ENCODE peak calls at places on chromosomes 2 and 18, in six cellular contexts. T is RPMI8226; Q is type B pancreatic cell; E is WERI-Rb-1; P is NK-92 treated with Interleukin-12 subunit alpha and Interleukin-12 subunit beta, amount 100 ng/mL, for 24 hours; K is globus pallidus. N is an unnamed sample.

GRCh38 chr2:9374071-9374730 is 49.1 kb downstream of the ITGB1BP1 start:
- DNase-seq in T (no peak), Q (no peak), E (no peak), P (no peak), K (no peak), N (no peak)

GRCh38 chr2:158394453-158394852 is 62.1 kb downstream of the CCDC148 start:
- DNase-seq in T (no peak), Q (no peak), E (no peak), P (no peak), K (no peak), N (no peak)

GRCh38 chr2:216195565-216195978 is 86.4 kb downstream of the XRCC5 start:
- DNase-seq in T (no peak), Q (no peak), E (no peak), P (no peak), K (no peak), N (no peak)

GRCh38 chr2:172710584-172711024 is 25.0 kb upstream of the RAPGEF4 start:
- DNase-seq in T (peak), Q (no peak), E (peak), P (peak), K (peak), N (no peak)

GRCh38 chr2:98240796-98241398 is 105.4 kb upstream of the CNGA3 start:
- DNase-seq in T (no peak), Q (no peak), E (no peak), P (no peak), K (no peak), N (no peak)

GRCh38 chr2:169247231-169247630 is 115.1 kb downstream of the LRP2 start:
- DNase-seq in T (no peak), Q (no peak), E (no peak), P (no peak), K (no peak), N (no peak)

GRCh38 chr2:171248205-171248662 is 87.5 kb upstream of the TLK1 start:
- DNase-seq in T (no peak), Q (no peak), E (no peak), P (no peak), K (no peak), N (no peak)

GRCh38 chr2:235749121-235749780 is 255.4 kb downstream of the AGAP1 start:
- DNase-seq in T (no peak), Q (no peak), E (no peak), P (no peak), K (no peak), N (no peak)

GRCh38 chr18:79069792-79070151 is 578 bp downstream of the ATP9B start:
- DNase-seq in T (no peak), Q (no peak), E (no peak), P (no peak), K (no peak), N (no peak)

GRCh38 chr18:79639072-79639829 is 40.4 kb upstream of the CTDP1 start:
- DNase-seq in T (no peak), Q (no peak), E (no peak), P (no peak), K (no peak), N (no peak)

GRCh38 chr2:241123816-241124536 is 21.9 kb upstream of the MTERF4 start:
- DNase-seq in T (no peak), Q (no peak), E (no peak), P (no peak), K (no peak), N (no peak)

GRCh38 chr2:190627881-190628412 is 20.9 kb upstream of the NAB1 start:
- DNase-seq in T (no peak), Q (no peak), E (no peak), P (no peak), K (peak), N (no peak)

GRCh38 chr2:218708086-218708485 is 2.5 kb upstream of the TTLL4 start:
- DNase-seq in T (peak), Q (no peak), E (no peak), P (no peak), K (no peak), N (no peak)

GRCh38 chr18:35389095-35389618 is 12.0 kb upstream of the ZNF396 start:
- DNase-seq in T (no peak), Q (no peak), E (no peak), P (no peak), K (peak), N (no peak)

GRCh38 chr18:63741769-63742168 is 33.4 kb upstream of the SERPINB7 start:
- DNase-seq in T (no peak), Q (no peak), E (no peak), P (no peak), K (no peak), N (no peak)

GRCh38 chr18:60176271-60176670 is 196.3 kb downstream of the MC4R start:
- DNase-seq in T (no peak), Q (no peak), E (no peak), P (no peak), K (no peak), N (no peak)

GRCh38 chr2:172088245-172089004 is 3.1 kb downstream of the DLX1 start:
- DNase-seq in T (no peak), Q (no peak), E (no peak), P (no peak), K (no peak), N (no peak)

GRCh38 chr2:176554107-176555048 is 285.1 kb downstream of the MTX2 start:
- DNase-seq in T (peak), Q (no peak), E (peak), P (no peak), K (peak), N (peak)

GRCh38 chr18:59846814-59847490 is 52.8 kb upstream of the PMAIP1 start:
- DNase-seq in T (no peak), Q (no peak), E (no peak), P (no peak), K (no peak), N (no peak)

GRCh38 chr18:61323951-61324350 is 9.3 kb upstream of the CDH20 start:
- DNase-seq in T (no peak), Q (no peak), E (no peak), P (no peak), K (no peak), N (no peak)

GRCh38 chr2:130755234-130756040 is at the start of gene AMER3:
- DNase-seq in T (peak), Q (no peak), E (peak), P (no peak), K (no peak), N (no peak)

GRCh38 chr2:904243-905024 is 46.2 kb upstream of the SNTG2 start:
- DNase-seq in T (no peak), Q (no peak), E (no peak), P (no peak), K (no peak), N (peak)

GRCh38 chr18:27008575-27008974 is 143.1 kb upstream of the AQP4 start:
- DNase-seq in T (no peak), Q (no peak), E (no peak), P (no peak), K (no peak), N (no peak)

GRCh38 chr2:72738096-72738495 is 87.7 kb downstream of the EXOC6B start:
- DNase-seq in T (no peak), Q (no peak), E (no peak), P (no peak), K (no peak), N (no peak)

GRCh38 chr2:241109210-241110088 is 7.4 kb upstream of the MTERF4 start:
- DNase-seq in T (no peak), Q (no peak), E (no peak), P (no peak), K (no peak), N (no peak)

GRCh38 chr2:36889782-36890181 is 76.6 kb downstream of the STRN start:
- DNase-seq in T (no peak), Q (no peak), E (no peak), P (no peak), K (no peak), N (no peak)

GRCh38 chr2:236939751-236940229 is 145.9 kb upstream of the COPS8 start:
- DNase-seq in T (no peak), Q (no peak), E (peak), P (no peak), K (no peak), N (peak)

GRCh38 chr2:219029829-219030165 is 11.5 kb downstream of the CFAP65 start:
- DNase-seq in T (peak), Q (peak), E (peak), P (peak), K (peak), N (peak)

GRCh38 chr2:55158111-55158814 is 73.8 kb downstream of the CLHC1 start:
- DNase-seq in T (no peak), Q (no peak), E (no peak), P (no peak), K (no peak), N (no peak)

GRCh38 chr2:11873766-11874165 is 127.3 kb downstream of the LPIN1 start:
- DNase-seq in T (no peak), Q (no peak), E (no peak), P (no peak), K (no peak), N (peak)

GRCh38 chr18:31499157-31499524 is 1.2 kb downstream of the DSG2 start:
- DNase-seq in T (peak), Q (no peak), E (no peak), P (no peak), K (no peak), N (no peak)

GRCh38 chr18:53191634-53192033 is 851.6 kb downstream of the DCC start:
- DNase-seq in T (no peak), Q (no peak), E (no peak), P (no peak), K (no peak), N (no peak)

GRCh38 chr2:202034249-202035088 is 814 bp downstream of the FZD7 start:
- DNase-seq in T (peak), Q (peak), E (no peak), P (no peak), K (no peak), N (no peak)

GRCh38 chr2:7497223-7497622 is 580.0 kb downstream of the RNF144A start:
- DNase-seq in T (no peak), Q (no peak), E (no peak), P (peak), K (no peak), N (no peak)

GRCh38 chr2:85890522-85891176 is 1.9 kb upstream of the ST3GAL5 start:
- DNase-seq in T (no peak), Q (no peak), E (no peak), P (no peak), K (peak), N (no peak)

GRCh38 chr2:174704061-174704460 is 60.2 kb downstream of the CHRNA1 start:
- DNase-seq in T (no peak), Q (no peak), E (no peak), P (no peak), K (no peak), N (no peak)

GRCh38 chr2:215615067-215615828 is 179.4 kb upstream of the FN1 start:
- DNase-seq in T (no peak), Q (no peak), E (no peak), P (no peak), K (no peak), N (no peak)

GRCh38 chr2:232349946-232350635 is 28.5 kb upstream of the ALPP start:
- DNase-seq in T (no peak), Q (no peak), E (no peak), P (no peak), K (no peak), N (no peak)

GRCh38 chr2:37667704-37668103 is 3.7 kb downstream of the CDC42EP3 start:
- DNase-seq in T (no peak), Q (no peak), E (no peak), P (no peak), K (no peak), N (no peak)

GRCh38 chr18:31101148-31102019 is 837 bp downstream of the DSC2 start:
- DNase-seq in T (no peak), Q (peak), E (peak), P (no peak), K (peak), N (peak)